ENCODE peak calls at places on chromosomes 6 and 20, in nine cellular contexts. L, E, Q, Z, K, X, P, I and A are unnamed samples.

GRCh38 chr20:17936791-17937687 is 31.6 kb downstream of the SNX5 start:
- DNase-seq in Z (peak), K (peak), E (no peak), Q (no peak), X (no peak), I (no peak), P (peak), L (no peak), A (no peak)

GRCh38 chr6:2509746-2510145 is 241.0 kb downstream of the MYLK4 start:
- DNase-seq in Z (no peak), I (no peak), K (peak), X (no peak), P (peak), L (no peak), E (no peak), Q (no peak), A (no peak)

GRCh38 chr6:164247106-164247505 is 832.6 kb downstream of the QKI start:
- DNase-seq in Q (no peak), K (peak), P (no peak), E (no peak), L (no peak), Z (peak), X (no peak), I (no peak), A (no peak)

GRCh38 chr6:42696526-42697267 is 25.7 kb downstream of the PRPH2 start:
- DNase-seq in L (no peak), I (no peak), X (no peak), P (peak), E (no peak), Q (no peak), K (peak), Z (peak), A (no peak)

GRCh38 chr6:146133866-146134265 is 105.0 kb downstream of the GRM1 start:
- DNase-seq in Q (no peak), Z (no peak), K (no peak), E (no peak), P (no peak), I (no peak), L (no peak), X (no peak), A (no peak)

GRCh38 chr20:9775176-9775575 is 63.7 kb downstream of the PAK5 start:
- DNase-seq in L (no peak), E (no peak), P (no peak), K (no peak), Z (no peak), X (no peak), I (no peak), Q (no peak), A (no peak)

GRCh38 chr6:105272783-105273182 is 93.0 kb upstream of the POPDC3 start:
- DNase-seq in L (no peak), Z (peak), P (peak), E (no peak), X (peak), I (no peak), Q (no peak), K (peak), A (no peak)

GRCh38 chr6:49423817-49424216 is 39.2 kb downstream of the MMUT start:
- DNase-seq in I (no peak), P (peak), E (no peak), Q (no peak), X (no peak), L (peak), K (peak), Z (no peak), A (no peak)

GRCh38 chr6:167244991-167245390 is 46.1 kb upstream of the UNC93A start:
- DNase-seq in P (no peak), K (no peak), E (no peak), Z (no peak), I (no peak), X (no peak), L (no peak), Q (no peak), A (no peak)

GRCh38 chr6:29720863-29721262 is 2.4 kb upstream of the HLA-F start:
- DNase-seq in E (no peak), P (no peak), Z (no peak), I (peak), L (no peak), Q (no peak), K (no peak), X (no peak), A (no peak)

GRCh38 chr6:36042618-36043260 is 15.1 kb downstream of the MAPK14 start:
- DNase-seq in X (no peak), Z (no peak), Q (no peak), P (no peak), K (no peak), E (no peak), I (no peak), L (no peak), A (no peak)

GRCh38 chr6:133254552-133255228 is 13.5 kb downstream of the EYA4 start:
- DNase-seq in Q (no peak), I (no peak), K (peak), X (no peak), L (peak), P (peak), E (no peak), Z (peak), A (no peak)

GRCh38 chr6:100617633-100618348 is 153.1 kb upstream of the SIM1 start:
- DNase-seq in E (no peak), L (no peak), Q (no peak), K (peak), Z (peak), X (no peak), I (no peak), P (no peak), A (no peak)

GRCh38 chr6:56713285-56713684 is 70.6 kb upstream of the DST start:
- DNase-seq in Q (no peak), E (no peak), I (no peak), L (no peak), K (peak), Z (peak), X (peak), P (peak), A (no peak)

GRCh38 chr6:47520282-47520681 is 42.7 kb downstream of the CD2AP start:
- DNase-seq in K (no peak), L (no peak), Z (no peak), E (no peak), Q (no peak), I (no peak), P (no peak), X (no peak), A (no peak)

GRCh38 chr6:134657751-134658522 is 292.0 kb downstream of the ALDH8A1 start:
- DNase-seq in P (no peak), L (no peak), I (no peak), X (no peak), K (peak), E (no peak), Q (no peak), Z (no peak), A (no peak)

GRCh38 chr6:117448011-117448410 is 22.3 kb upstream of the ROS1 start:
- DNase-seq in X (no peak), Z (peak), I (no peak), E (no peak), K (no peak), P (no peak), Q (no peak), L (no peak), A (no peak)

GRCh38 chr6:118744261-118744941 is 93.0 kb upstream of the CEP85L start:
- DNase-seq in L (no peak), Q (no peak), K (peak), I (no peak), X (no peak), E (no peak), Z (peak), P (peak), A (no peak)

GRCh38 chr6:43984442-43985321 is 142.6 kb downstream of the MRPL14 start:
- DNase-seq in L (no peak), K (no peak), X (no peak), E (no peak), P (peak), Q (no peak), I (no peak), Z (no peak), A (no peak)

GRCh38 chr6:109406196-109406595 is 23.9 kb upstream of the CD164 start:
- DNase-seq in P (peak), L (no peak), Z (peak), X (no peak), I (no peak), K (peak), Q (no peak), E (no peak), A (no peak)

DNA sequence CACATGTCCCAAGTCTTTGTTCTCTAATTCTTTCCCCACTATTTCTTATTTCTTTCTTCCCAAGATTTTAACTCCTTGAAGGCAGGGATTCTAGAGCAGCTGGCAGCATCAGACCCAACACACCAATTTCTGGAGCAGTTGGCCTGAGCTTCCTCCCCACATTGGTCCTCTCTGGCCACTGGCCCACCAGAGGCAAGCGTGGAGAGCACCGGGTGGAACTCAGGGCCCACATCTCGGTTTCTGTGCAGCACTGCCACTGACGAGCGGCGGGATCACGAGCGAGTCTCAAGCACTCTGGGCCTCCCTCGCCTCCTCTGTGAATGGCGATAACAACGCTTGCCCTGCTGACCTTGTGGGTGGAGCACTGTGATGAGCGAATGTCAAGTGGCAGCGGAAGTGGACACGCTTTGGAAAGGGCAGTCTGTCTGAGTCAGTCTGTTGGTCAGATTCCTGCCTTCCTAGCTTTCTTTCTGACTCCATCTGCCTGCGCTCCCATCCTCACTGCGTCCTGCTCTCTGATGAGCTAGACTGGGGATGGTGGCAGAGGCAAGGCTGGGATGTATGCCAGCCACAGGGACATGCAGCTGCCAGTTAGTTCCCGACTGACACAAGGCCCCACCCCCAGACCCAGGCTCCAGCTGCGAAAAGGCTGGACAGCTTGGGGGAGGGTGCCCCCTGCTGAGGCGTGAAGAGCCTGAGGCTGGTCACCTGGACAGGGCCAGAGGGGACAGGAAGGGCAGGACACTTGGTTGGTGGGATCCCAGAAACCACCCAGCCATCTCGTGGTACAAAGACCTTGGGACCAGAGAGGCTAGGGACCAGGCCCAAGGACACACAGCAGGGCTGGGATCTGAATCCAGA is 4.5 kb upstream of the SPDEF start:
- DNase-seq in L (no peak), P (peak), Q (no peak), E (peak), Z (peak), K (peak), X (no peak), I (no peak), A (no peak)
- TF ChIP-seq CTCF in L (no peak), P (peak), Q (no peak), E (no peak), Z (no peak), K (no peak), X (no peak), I (no peak), A (no peak)

DNA sequence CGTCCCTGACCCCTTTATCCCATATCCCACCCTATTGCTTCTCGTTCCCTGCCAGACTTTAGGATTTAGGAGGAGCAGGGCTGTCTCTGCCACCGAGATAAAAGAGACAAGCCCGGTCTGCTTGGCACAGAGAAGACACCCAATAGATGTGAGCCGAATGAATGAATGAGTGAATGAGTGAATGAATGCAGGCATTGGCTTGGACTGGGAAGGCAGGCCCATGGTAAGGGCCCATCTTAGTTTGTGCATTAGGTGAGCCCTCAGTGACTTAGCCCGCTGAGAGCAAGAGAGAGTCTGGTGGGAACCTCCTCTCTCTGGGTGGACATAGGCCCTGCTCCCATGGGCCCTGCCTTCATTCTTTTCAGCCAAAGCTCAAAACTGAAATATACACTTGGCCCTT is 879 bp upstream of the BPIFB6 start:
- DNase-seq in P (no peak), Q (no peak), I (no peak), Z (no peak), E (no peak), K (no peak), X (no peak), L (no peak), A (no peak)
- TF ChIP-seq CTCF in P (no peak), Q (no peak), I (no peak), Z (no peak), E (no peak), K (no peak), X (no peak), L (no peak), A (no peak)

GRCh38 chr6:32085759-32086458 is 23.2 kb downstream of the TNXB start:
- DNase-seq in P (no peak), I (no peak), E (no peak), L (no peak), Z (no peak), K (no peak), Q (no peak), X (no peak), A (no peak)
- TF ChIP-seq CTCF in P (no peak), I (no peak), E (no peak), L (no peak), Z (no peak), K (no peak), Q (no peak), X (no peak), A (no peak)

DNA sequence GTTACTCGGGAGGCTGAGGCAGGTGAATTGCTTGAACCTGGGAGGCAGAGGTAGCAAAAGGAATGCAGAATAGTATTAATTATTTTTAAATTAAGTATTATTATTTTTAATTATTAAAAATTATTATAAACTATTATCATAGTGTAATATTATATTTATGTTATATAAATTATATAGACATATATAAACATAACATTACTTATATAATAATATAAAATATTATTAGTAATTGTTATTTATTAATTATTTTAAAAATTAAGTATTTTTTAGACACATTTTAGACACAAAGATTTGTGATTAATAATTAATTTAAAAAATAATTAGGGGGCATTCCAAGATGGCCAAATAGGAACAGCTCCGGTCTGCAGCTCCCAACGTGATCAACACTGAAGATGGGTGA is 31.7 kb upstream of the TGM3 start:
- DNase-seq in E (no peak), X (no peak), Q (no peak), I (no peak), L (no peak), P (no peak), K (no peak), Z (no peak), A (no peak)
- TF ChIP-seq CTCF in E (no peak), X (no peak), Q (no peak), I (no peak), L (no peak), P (no peak), K (no peak), Z (no peak), A (no peak)

GRCh38 chr20:35601990-35602389 is 13.6 kb upstream of the SPAG4 start:
- DNase-seq in X (no peak), P (no peak), L (no peak), Z (no peak), Q (no peak), I (no peak), E (no peak), K (no peak), A (no peak)

GRCh38 chr20:35603695-35604443 is 11.8 kb upstream of the SPAG4 start:
- DNase-seq in K (no peak), P (no peak), E (no peak), L (no peak), X (no peak), I (no peak), Z (no peak), Q (no peak), A (no peak)

GRCh38 chr20:35606127-35606526 is 9.5 kb upstream of the SPAG4 start:
- DNase-seq in Z (no peak), E (no peak), Q (no peak), P (no peak), I (no peak), X (no peak), K (no peak), L (no peak), A (no peak)

GRCh38 chr20:35602851-35603495 is 12.7 kb upstream of the SPAG4 start:
- DNase-seq in Q (no peak), Z (no peak), E (no peak), K (no peak), L (no peak), X (no peak), P (no peak), I (no peak), A (no peak)

DNA sequence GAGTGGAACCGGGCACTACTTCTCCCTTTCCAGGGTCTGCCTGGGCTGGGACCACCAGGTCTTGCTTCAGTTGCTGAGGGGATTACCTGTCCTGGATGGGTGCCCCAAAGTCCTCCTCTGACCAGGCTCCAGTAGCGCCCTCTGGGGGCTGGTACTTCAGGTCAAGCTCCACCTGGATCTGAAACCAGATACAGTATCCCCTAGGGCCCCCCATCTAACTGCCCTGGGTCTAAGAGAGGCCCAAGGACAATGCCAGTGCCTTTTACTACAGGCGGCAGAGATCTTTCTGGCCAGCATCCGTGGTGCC is 11.2 kb upstream of the SPAG4 start:
- DNase-seq in E (no peak), K (no peak), P (no peak), Q (peak), Z (no peak), L (no peak), X (no peak), I (peak), A (no peak)
- TF ChIP-seq CTCF in E (no peak), K (peak), P (peak), Q (no peak), Z (peak), L (peak), X (no peak), I (peak), A (peak)

DNA sequence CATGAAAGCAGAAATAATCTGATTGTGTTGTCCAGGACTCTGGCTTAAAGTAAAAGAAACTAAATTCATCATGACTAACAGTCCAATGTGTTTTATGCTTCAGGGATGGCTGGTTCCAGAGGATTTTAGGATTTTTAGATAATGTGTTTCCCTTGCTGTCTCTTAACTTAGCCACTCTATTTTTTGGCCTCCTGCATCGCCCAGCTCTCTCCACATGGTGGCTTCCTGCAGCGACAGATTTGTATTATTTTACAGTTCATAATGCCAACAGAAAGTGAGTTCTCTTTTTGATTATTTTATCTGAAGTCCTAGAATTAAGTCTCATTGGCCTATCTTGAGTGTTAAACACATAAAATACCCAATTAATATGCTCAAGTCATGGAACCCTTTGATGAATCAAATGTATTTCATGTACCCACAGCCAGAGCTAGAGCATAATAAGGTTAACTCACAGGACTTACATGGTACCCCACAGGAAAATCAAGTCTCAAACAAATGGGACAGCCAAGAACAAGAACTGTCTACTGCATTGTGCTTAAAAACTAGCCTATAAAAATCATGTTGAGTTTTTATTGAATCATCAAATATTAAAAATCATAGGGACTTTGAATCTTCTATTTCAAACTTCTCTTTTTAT is 582.5 kb downstream of the DOK5 start:
- DNase-seq in K (no peak), I (no peak), L (no peak), X (no peak), E (no peak), P (no peak), Q (no peak), Z (no peak), A (no peak)
- TF ChIP-seq CTCF in K (no peak), I (no peak), L (no peak), X (no peak), E (peak), P (no peak), Q (no peak), Z (no peak), A (no peak)

DNA sequence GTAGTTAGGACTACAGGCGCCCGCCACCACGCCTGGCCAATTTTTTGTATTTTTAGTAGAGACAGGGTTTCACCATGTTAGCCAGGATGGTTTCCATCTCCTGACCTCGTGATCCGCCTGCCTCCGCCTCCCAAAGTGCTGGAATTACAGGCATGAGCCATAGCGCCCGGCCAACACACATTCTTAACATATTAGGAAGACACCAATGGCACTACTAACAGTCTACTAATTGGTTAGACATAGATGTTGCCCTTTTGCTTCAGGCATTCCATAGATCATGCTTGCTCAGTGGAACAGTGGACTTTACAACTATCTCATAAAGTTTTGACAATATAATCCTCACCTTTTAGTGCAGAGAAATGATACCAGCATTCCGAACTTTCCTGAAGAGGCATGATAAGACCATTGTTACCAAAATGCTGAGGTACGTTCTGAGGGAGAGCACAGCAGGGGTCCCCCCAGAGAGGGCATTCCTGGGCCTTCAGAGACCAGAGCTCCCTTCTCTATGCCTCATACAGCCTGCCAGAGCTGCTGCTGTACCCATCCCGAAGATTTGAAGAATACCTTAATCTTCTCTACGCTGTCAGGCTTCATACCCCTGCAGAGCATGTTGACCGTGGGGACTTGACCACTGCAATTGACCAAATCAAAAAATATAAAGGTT is 89.4 kb downstream of the ECT2L start:
- DNase-seq in L (no peak), Z (no peak), Q (no peak), E (no peak), P (no peak), K (no peak), I (no peak), X (no peak), A (no peak)
- TF ChIP-seq CTCF in L (no peak), Z (no peak), Q (no peak), E (no peak), P (no peak), K (no peak), I (no peak), X (no peak), A (no peak)

GRCh38 chr20:23165307-23165750 is 79.2 kb upstream of the CD93 start:
- DNase-seq in Z (no peak), P (no peak), I (no peak), Q (peak), K (no peak), E (no peak), L (no peak), X (no peak), A (no peak)
- TF ChIP-seq CTCF in Z (no peak), P (no peak), I (no peak), Q (no peak), K (no peak), E (no peak), L (no peak), X (no peak), A (no peak)

GRCh38 chr20:64056639-64056888 is 6.4 kb upstream of the TCEA2 start:
- DNase-seq in E (no peak), I (no peak), P (no peak), Z (no peak), Q (no peak), X (no peak), K (no peak), L (no peak), A (no peak)
- TF ChIP-seq CTCF in E (no peak), I (no peak), P (no peak), Z (no peak), Q (no peak), X (no peak), K (no peak), L (no peak), A (no peak)